ENCODE peak calls at places on chromosomes 12 and 14, in five cellular contexts. One of them, this sample, is unnamed.

GRCh38 chr14:99560403-99560802 is 43.6 kb downstream of the CCDC85C start:
- DNase-seq in NCI-H1092 treated with DMSO at 0.1 percent for 48 hours: no peak
- DNase-seq in AG09309: no peak
- DNase-seq in lower lobe of right lung: no peak
- DNase-seq in T-helper 17 cell: no peak
- DNase-seq in this sample: no peak

GRCh38 chr12:30822385-30823139 is 67.8 kb upstream of the CAPRIN2 start:
- DNase-seq in T-helper 17 cell: no peak
- DNase-seq in NCI-H1092 treated with DMSO at 0.1 percent for 48 hours: peak; percentile 33
- DNase-seq in AG09309: no peak
- DNase-seq in lower lobe of right lung: peak; percentile 76
- DNase-seq in this sample: no peak

GRCh38 chr12:29756741-29757390 is 26.9 kb downstream of the TMTC1 start:
- DNase-seq in lower lobe of right lung: no peak
- DNase-seq in AG09309: no peak
- DNase-seq in NCI-H1092 treated with DMSO at 0.1 percent for 48 hours: no peak
- DNase-seq in T-helper 17 cell: no peak
- DNase-seq in this sample: no peak

GRCh38 chr14:66643344-66643743 is 135.4 kb downstream of the GPHN start:
- DNase-seq in AG09309: no peak
- DNase-seq in lower lobe of right lung: no peak
- DNase-seq in T-helper 17 cell: no peak
- DNase-seq in NCI-H1092 treated with DMSO at 0.1 percent for 48 hours: no peak
- DNase-seq in this sample: no peak

GRCh38 chr12:15752780-15753179 is 36.4 kb downstream of the EPS8 start:
- DNase-seq in NCI-H1092 treated with DMSO at 0.1 percent for 48 hours: no peak
- DNase-seq in T-helper 17 cell: no peak
- DNase-seq in AG09309: peak; percentile 16
- DNase-seq in lower lobe of right lung: no peak
- DNase-seq in this sample: no peak

GRCh38 chr12:53208877-53209463 is 1.9 kb upstream of the ITGB7 start:
- DNase-seq in lower lobe of right lung: no peak
- DNase-seq in T-helper 17 cell: no peak
- DNase-seq in AG09309: no peak
- DNase-seq in NCI-H1092 treated with DMSO at 0.1 percent for 48 hours: no peak
- DNase-seq in this sample: no peak

GRCh38 chr12:86158956-86159355 is 97.2 kb downstream of the MGAT4C start:
- DNase-seq in lower lobe of right lung: no peak
- DNase-seq in NCI-H1092 treated with DMSO at 0.1 percent for 48 hours: no peak
- DNase-seq in AG09309: no peak
- DNase-seq in T-helper 17 cell: no peak
- DNase-seq in this sample: no peak

GRCh38 chr12:100661300-100661951 is 87.9 kb downstream of the GAS2L3 start:
- DNase-seq in NCI-H1092 treated with DMSO at 0.1 percent for 48 hours: no peak
- DNase-seq in lower lobe of right lung: no peak
- DNase-seq in T-helper 17 cell: no peak
- DNase-seq in AG09309: no peak
- DNase-seq in this sample: no peak

GRCh38 chr12:18101043-18101442 is 11.1 kb upstream of the RERGL start:
- DNase-seq in lower lobe of right lung: no peak
- DNase-seq in T-helper 17 cell: no peak
- DNase-seq in AG09309: no peak
- DNase-seq in NCI-H1092 treated with DMSO at 0.1 percent for 48 hours: no peak
- DNase-seq in this sample: no peak

GRCh38 chr12:20099395-20099976 is 268.9 kb upstream of the PDE3A start:
- DNase-seq in T-helper 17 cell: no peak
- DNase-seq in AG09309: no peak
- DNase-seq in lower lobe of right lung: no peak
- DNase-seq in NCI-H1092 treated with DMSO at 0.1 percent for 48 hours: no peak
- DNase-seq in this sample: no peak

GRCh38 chr12:116164263-116164817 is 113.2 kb downstream of the MED13L start:
- DNase-seq in NCI-H1092 treated with DMSO at 0.1 percent for 48 hours: no peak
- DNase-seq in lower lobe of right lung: no peak
- DNase-seq in T-helper 17 cell: no peak
- DNase-seq in AG09309: no peak
- DNase-seq in this sample: no peak

GRCh38 chr14:73762375-73762822 is 48.2 kb upstream of the PNMA1 start:
- DNase-seq in T-helper 17 cell: no peak
- DNase-seq in AG09309: no peak
- DNase-seq in NCI-H1092 treated with DMSO at 0.1 percent for 48 hours: no peak
- DNase-seq in lower lobe of right lung: no peak
- DNase-seq in this sample: no peak

GRCh38 chr14:77007339-77007974 is 21.1 kb downstream of the IRF2BPL start:
- DNase-seq in AG09309: no peak
- DNase-seq in NCI-H1092 treated with DMSO at 0.1 percent for 48 hours: no peak
- DNase-seq in T-helper 17 cell: no peak
- DNase-seq in lower lobe of right lung: no peak
- DNase-seq in this sample: no peak

GRCh38 chr14:98466807-98467206 is 805.2 kb downstream of the BCL11B start:
- DNase-seq in AG09309: no peak
- DNase-seq in NCI-H1092 treated with DMSO at 0.1 percent for 48 hours: no peak
- DNase-seq in T-helper 17 cell: no peak
- DNase-seq in lower lobe of right lung: no peak
- DNase-seq in this sample: no peak

GRCh38 chr12:31772186-31772585 is 43.4 kb upstream of the AMN1 start:
- DNase-seq in AG09309: no peak
- DNase-seq in NCI-H1092 treated with DMSO at 0.1 percent for 48 hours: no peak
- DNase-seq in lower lobe of right lung: no peak
- DNase-seq in T-helper 17 cell: no peak
- DNase-seq in this sample: no peak